ENCODE peak calls at places on chromosomes 16 and 17, in ten cellular contexts. C, O, B, H, R, S, A, K, G and Z are unnamed samples.

GRCh38 chr17:45756266-45756989 is 27.7 kb upstream of the CRHR1 start:
- DNase-seq in C (no peak), O (no peak), B (no peak), H (no peak), R (no peak), S (no peak), A (no peak), K (no peak), G (no peak), Z (no peak)

GRCh38 chr16:80804451-80805383 is at the start of gene CDYL2:
- DNase-seq in C (peak; percentile 54), O (peak; percentile 65), B (peak; percentile 68), H (no peak), R (peak; percentile 2), S (no peak), A (no peak), K (no peak), G (peak; percentile 29), Z (no peak)

GRCh38 chr17:72560303-72561247 is 439.8 kb downstream of the SOX9 start:
- DNase-seq in C (peak; percentile 84), O (peak; percentile 60), B (peak; percentile 75), H (peak; percentile 75), R (peak; percentile 56), S (no peak), A (peak; percentile 15), K (no peak), G (peak; percentile 36), Z (no peak)

GRCh38 chr16:57061084-57061905 is 31.1 kb upstream of the CPNE2 start:
- DNase-seq in C (no peak), O (no peak), B (peak; percentile 71), H (no peak), R (peak; percentile 19), S (no peak), A (no peak), K (no peak), G (no peak), Z (peak; percentile 13)

GRCh38 chr17:79075433-79075805 is 795 bp downstream of the ENGASE start:
- DNase-seq in C (no peak), O (peak; percentile 48), B (no peak), H (no peak), R (no peak), S (no peak), A (peak; percentile 21), K (no peak), G (peak; percentile 21), Z (no peak)

GRCh38 chr16:81902025-81902424 is 109.2 kb downstream of the SDR42E1 start:
- DNase-seq in C (no peak), O (no peak), B (no peak), H (no peak), R (no peak), S (no peak), A (peak; percentile 98), K (no peak), G (no peak), Z (peak; percentile 98)

GRCh38 chr16:76386784-76387183 is 109.6 kb downstream of the CNTNAP4 start:
- DNase-seq in C (no peak), O (no peak), B (peak; percentile 48), H (no peak), R (no peak), S (no peak), A (no peak), K (no peak), G (no peak), Z (no peak)

GRCh38 chr17:82023447-82024241 is 539 bp downstream of the LRRC45 start:
- DNase-seq in C (no peak), O (peak; percentile 61), B (no peak), H (no peak), R (peak; percentile 8), S (no peak), A (no peak), K (no peak), G (no peak), Z (no peak)

GRCh38 chr16:11264155-11264832 is 4.8 kb downstream of the TNP2 start:
- DNase-seq in C (no peak), O (no peak), B (no peak), H (no peak), R (no peak), S (no peak), A (no peak), K (no peak), G (no peak), Z (no peak)

GRCh38 chr17:43791589-43791988 is 11.4 kb downstream of the CFAP97D1 start:
- DNase-seq in C (peak; percentile 39), O (no peak), B (peak; percentile 24), H (no peak), R (peak; percentile 49), S (no peak), A (peak; percentile 40), K (no peak), G (no peak), Z (no peak)

GRCh38 chr17:28871056-28871579 is 16.3 kb downstream of the ERAL1 start:
- DNase-seq in C (no peak), O (peak; percentile 86), B (no peak), H (no peak), R (no peak), S (no peak), A (peak; percentile 27), K (no peak), G (peak; percentile 47), Z (no peak)

GRCh38 chr16:66262253-66263167 is 104.0 kb upstream of the CDH5 start:
- DNase-seq in C (no peak), O (peak; percentile 25), B (peak; percentile 35), H (no peak), R (peak; percentile 57), S (no peak), A (no peak), K (no peak), G (no peak), Z (no peak)

GRCh38 chr17:7834554-7834890 is 505 bp downstream of the KDM6B start:
- DNase-seq in C (no peak), O (peak; percentile 64), B (peak; percentile 77), H (no peak), R (no peak), S (no peak), A (no peak), K (no peak), G (peak; percentile 62), Z (no peak)

GRCh38 chr16:79751785-79752184 is 151.2 kb upstream of the MAF start:
- DNase-seq in C (no peak), O (no peak), B (no peak), H (no peak), R (no peak), S (no peak), A (no peak), K (no peak), G (no peak), Z (no peak)

GRCh38 chr17:79587945-79588344 is 22.9 kb downstream of the RBFOX3 start:
- DNase-seq in C (no peak), O (no peak), B (no peak), H (no peak), R (no peak), S (no peak), A (no peak), K (no peak), G (no peak), Z (no peak)

GRCh38 chr17:52138350-52138749 is 20.2 kb downstream of the CA10 start:
- DNase-seq in C (no peak), O (no peak), B (no peak), H (no peak), R (no peak), S (no peak), A (no peak), K (no peak), G (no peak), Z (no peak)